ENCODE peak calls at places on chromosomes 1 and 21, in eight cellular contexts. Z is psoas muscle, K is H1, R is suprapubic skin, F is left ventricle myocardium inferior, O is AG04449, V is BJ, P is mesothelial cell of epicardium. W is an unnamed sample.

GRCh38 chr1:228809621-228810313 is 74.5 kb downstream of the RHOU start:
- DNase-seq in Z (no peak), K (no peak), R (no peak), F (no peak), O (no peak), V (no peak), P (no peak), W (no peak)

GRCh38 chr1:208510192-208510952 is 266.2 kb upstream of the PLXNA2 start:
- DNase-seq in Z (no peak), K (no peak), R (no peak), F (no peak), O (peak; percentile 14), V (peak; percentile 89), P (no peak), W (no peak)

GRCh38 chr1:8905582-8906191 is 27.2 kb upstream of the ENO1 start:
- DNase-seq in Z (no peak), K (no peak), R (no peak), F (no peak), O (no peak), V (peak; percentile 26), P (no peak), W (no peak)

GRCh38 chr1:30415171-30415940 is 308.0 kb downstream of the MATN1 start:
- DNase-seq in Z (no peak), K (no peak), R (peak; percentile 41), F (no peak), O (no peak), V (no peak), P (no peak), W (no peak)

GRCh38 chr1:25550155-25550506 is 6.7 kb downstream of the LDLRAP1 start:
- DNase-seq in Z (no peak), K (no peak), R (no peak), F (no peak), O (no peak), V (no peak), P (no peak), W (no peak)

GRCh38 chr1:116483481-116484309 is 87.1 kb downstream of the CD58 start:
- DNase-seq in Z (no peak), K (no peak), R (no peak), F (peak; percentile 56), O (no peak), V (no peak), P (no peak), W (peak; percentile 68)

GRCh38 chr1:245896258-245896657 is 610.8 kb downstream of the SMYD3 start:
- DNase-seq in Z (no peak), K (no peak), R (no peak), F (no peak), O (no peak), V (no peak), P (no peak), W (no peak)

GRCh38 chr1:206766251-206766856 is 4.2 kb upstream of the IL19 start:
- DNase-seq in Z (peak; percentile 58), K (no peak), R (no peak), F (peak; percentile 18), O (no peak), V (peak; percentile 47), P (no peak), W (peak; percentile 11)

GRCh38 chr1:8902765-8903164 is 24.3 kb upstream of the ENO1 start:
- DNase-seq in Z (no peak), K (no peak), R (no peak), F (no peak), O (no peak), V (peak; percentile 8), P (no peak), W (no peak)

GRCh38 chr1:34113362-34113761 is 51.7 kb downstream of the CSMD2 start:
- DNase-seq in Z (no peak), K (no peak), R (no peak), F (no peak), O (no peak), V (no peak), P (no peak), W (no peak)

GRCh38 chr1:110225756-110226404 is 15.8 kb downstream of the KCNC4 start:
- DNase-seq in Z (no peak), K (no peak), R (no peak), F (no peak), O (no peak), V (no peak), P (no peak), W (no peak)

GRCh38 chr1:62131093-62131725 is 63.4 kb upstream of the L1TD1 start:
- DNase-seq in Z (no peak), K (no peak), R (no peak), F (no peak), O (no peak), V (no peak), P (no peak), W (peak; percentile 36)

GRCh38 chr1:117210831-117211261 is at the start of gene VTCN1:
- DNase-seq in Z (no peak), K (no peak), R (no peak), F (no peak), O (no peak), V (no peak), P (peak; percentile 28), W (no peak)

GRCh38 chr21:39504230-39504629 is 52.5 kb downstream of the SH3BGR start:
- DNase-seq in Z (no peak), K (no peak), R (no peak), F (no peak), O (no peak), V (no peak), P (no peak), W (no peak)

GRCh38 chr21:15031790-15032357 is 32.9 kb downstream of the NRIP1 start:
- DNase-seq in Z (no peak), K (no peak), R (no peak), F (no peak), O (no peak), V (no peak), P (no peak), W (no peak)

GRCh38 chr1:202164271-202165037 is 4.1 kb upstream of the PTPN7 start:
- DNase-seq in Z (no peak), K (no peak), R (no peak), F (no peak), O (no peak), V (no peak), P (no peak), W (no peak)

GRCh38 chr1:230102472-230102871 is 35.4 kb downstream of the GALNT2 start:
- DNase-seq in Z (no peak), K (no peak), R (no peak), F (no peak), O (no peak), V (no peak), P (no peak), W (no peak)

GRCh38 chr1:24918370-24918769 is 11.7 kb downstream of the RUNX3 start:
- DNase-seq in Z (no peak), K (no peak), R (no peak), F (no peak), O (no peak), V (no peak), P (no peak), W (no peak)

GRCh38 chr21:32940079-32941014 is 85.4 kb upstream of the OLIG2 start:
- DNase-seq in Z (no peak), K (no peak), R (peak; percentile 20), F (no peak), O (no peak), V (no peak), P (no peak), W (no peak)

GRCh38 chr1:41277371-41277994 is 35.4 kb upstream of the SCMH1 start:
- DNase-seq in Z (no peak), K (no peak), R (no peak), F (no peak), O (no peak), V (no peak), P (no peak), W (no peak)

GRCh38 chr21:42590431-42591131 is 62.8 kb upstream of the PDE9A start:
- DNase-seq in Z (no peak), K (no peak), R (peak; percentile 60), F (no peak), O (no peak), V (no peak), P (no peak), W (no peak)

GRCh38 chr1:150178543-150178942 is 28.8 kb downstream of the PLEKHO1 start:
- DNase-seq in Z (no peak), K (no peak), R (no peak), F (no peak), O (no peak), V (no peak), P (no peak), W (no peak)
- TF ChIP-seq CTCF in Z (no peak), K (no peak), R (no peak), F (no peak), O (no peak), V (no peak), P (no peak), W (no peak)

GRCh38 chr1:20114021-20114648 is 5.2 kb downstream of the PLA2G2D start:
- DNase-seq in Z (no peak), K (no peak), R (peak; percentile 29), F (no peak), O (no peak), V (no peak), P (no peak), W (no peak)

GRCh38 chr1:20119351-20119750 is at the start of gene PLA2G2D:
- DNase-seq in Z (no peak), K (no peak), R (no peak), F (no peak), O (no peak), V (no peak), P (no peak), W (no peak)

GRCh38 chr1:20112279-20113000 is 6.9 kb downstream of the PLA2G2D start:
- DNase-seq in Z (no peak), K (no peak), R (peak; percentile 41), F (no peak), O (no peak), V (no peak), P (no peak), W (no peak)

GRCh38 chr1:20115916-20116315 is 3.4 kb downstream of the PLA2G2D start:
- DNase-seq in Z (no peak), K (no peak), R (peak; percentile 40), F (no peak), O (no peak), V (no peak), P (no peak), W (no peak)

DNA sequence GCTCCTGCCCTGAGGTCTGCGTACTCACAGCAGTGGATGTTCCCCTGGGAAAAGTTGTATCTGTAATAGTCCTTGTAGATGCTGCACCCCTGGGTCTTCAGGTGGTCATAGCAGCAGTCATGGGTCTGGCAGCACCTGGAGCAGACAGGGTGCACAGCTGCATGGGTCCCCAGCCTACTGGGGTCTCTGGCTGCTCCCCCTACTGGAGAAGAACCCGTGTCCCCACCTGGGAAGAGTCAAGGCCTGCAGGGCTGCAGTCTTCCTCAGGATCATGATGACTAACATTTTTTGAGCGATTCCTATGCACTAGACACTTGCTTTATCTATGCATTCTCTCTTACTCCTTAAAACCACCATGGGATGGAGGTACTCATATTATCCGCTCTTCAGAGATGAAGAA is 3.9 kb downstream of the PLA2G2D start:
- DNase-seq in Z (no peak), K (no peak), R (peak; percentile 28), F (no peak), O (no peak), V (no peak), P (no peak), W (no peak)
- TF ChIP-seq CTCF in Z (no peak), K (peak; percentile 46), R (no peak), F (no peak), O (no peak), V (no peak), P (no peak), W (no peak)

GRCh38 chr1:78060857-78061563 is 15.2 kb downstream of the GIPC2 start:
- DNase-seq in Z (no peak), K (no peak), R (no peak), F (no peak), O (no peak), V (no peak), P (no peak), W (no peak)
- TF ChIP-seq CTCF in Z (peak; percentile 6), K (peak; percentile 14), R (no peak), F (peak; percentile 13), O (no peak), V (no peak), P (no peak), W (no peak)

GRCh38 chr1:183435497-183435896 is 17.3 kb upstream of the NMNAT2 start:
- DNase-seq in Z (no peak), K (no peak), R (no peak), F (no peak), O (no peak), V (no peak), P (no peak), W (no peak)
- TF ChIP-seq CTCF in Z (no peak), K (no peak), R (no peak), F (no peak), O (no peak), V (no peak), P (no peak), W (no peak)

W was measured in heart right ventricle.